ENCODE peak calls at places on chromosomes 2 and 18, in six cellular contexts. H is cardiac fibroblast; F is astrocyte; B is fibroblast of villous mesenchyme; I is BJ; W is stimulated activated CD8-positive, alpha-beta memory T cell treated with anti-CD3 and anti-CD28 coated beads, Interleukin-2, amount 100 ng/mL, for 48 hours. P is an unnamed sample.

GRCh38 chr18:31741096-31741735 is 19.5 kb downstream of the SLC25A52 start:
- DNase-seq in H (peak), F (peak), B (peak), I (no peak), W (peak), P (no peak)

GRCh38 chr2:7029291-7030059 is 112.3 kb downstream of the RNF144A start:
- DNase-seq in H (no peak), F (no peak), B (no peak), I (no peak), W (no peak), P (no peak)

GRCh38 chr2:108460345-108461037 is 11.5 kb downstream of the GCC2 start:
- DNase-seq in H (no peak), F (no peak), B (no peak), I (no peak), W (no peak), P (peak)

GRCh38 chr2:98815795-98816194 is 84.9 kb upstream of the MGAT4A start:
- DNase-seq in H (no peak), F (no peak), B (no peak), I (no peak), W (no peak), P (no peak)

GRCh38 chr2:152488075-152488474 is 153.1 kb downstream of the FMNL2 start:
- DNase-seq in H (no peak), F (no peak), B (peak), I (no peak), W (no peak), P (no peak)

GRCh38 chr18:31058897-31059296 is 16.4 kb upstream of the DSC3 start:
- DNase-seq in H (no peak), F (no peak), B (no peak), I (no peak), W (no peak), P (no peak)

GRCh38 chr2:127086800-127087737 is 19.9 kb downstream of the BIN1 start:
- DNase-seq in H (peak), F (peak), B (peak), I (no peak), W (no peak), P (peak)

GRCh38 chr18:24766376-24766775 is 305.9 kb downstream of the HRH4 start:
- DNase-seq in H (peak), F (no peak), B (no peak), I (no peak), W (no peak), P (no peak)

GRCh38 chr2:133787207-133787606 is 218.9 kb upstream of the NCKAP5 start:
- DNase-seq in H (peak), F (peak), B (no peak), I (no peak), W (no peak), P (no peak)

GRCh38 chr2:191312662-191313061 is 67.5 kb downstream of the MYO1B start:
- DNase-seq in H (no peak), F (no peak), B (no peak), I (no peak), W (no peak), P (no peak)

GRCh38 chr18:22900558-22901183 is 32.5 kb upstream of the RBBP8 start:
- DNase-seq in H (peak), F (peak), B (no peak), I (no peak), W (no peak), P (no peak)

GRCh38 chr2:207248702-207249355 is 83.1 kb upstream of the KLF7 start:
- DNase-seq in H (no peak), F (peak), B (peak), I (no peak), W (no peak), P (no peak)

GRCh38 chr18:7521226-7521856 is 45.8 kb upstream of the PTPRM start:
- DNase-seq in H (no peak), F (no peak), B (no peak), I (no peak), W (no peak), P (no peak)

GRCh38 chr2:64698668-64699444 is 45.1 kb upstream of the SERTAD2 start:
- DNase-seq in H (peak), F (peak), B (peak), I (peak), W (no peak), P (peak)

GRCh38 chr2:88669371-88670214 is 21.9 kb upstream of the RPIA start:
- DNase-seq in H (peak), F (peak), B (peak), I (no peak), W (no peak), P (peak)

GRCh38 chr2:46657042-46657504 is 177.7 kb downstream of the TMEM247 start:
- DNase-seq in H (peak), F (no peak), B (peak), I (no peak), W (no peak), P (peak)

GRCh38 chr2:190583507-190584337 is 49.2 kb upstream of the NEMP2 start:
- DNase-seq in H (no peak), F (no peak), B (no peak), I (no peak), W (no peak), P (peak)

GRCh38 chr18:69484699-69485396 is 84.2 kb downstream of the DOK6 start:
- DNase-seq in H (no peak), F (peak), B (peak), I (peak), W (no peak), P (no peak)

GRCh38 chr2:154324601-154325000 is 373.9 kb upstream of the KCNJ3 start:
- DNase-seq in H (no peak), F (no peak), B (no peak), I (no peak), W (no peak), P (no peak)

GRCh38 chr2:149363953-149364352 is 33.6 kb downstream of the LYPD6 start:
- DNase-seq in H (no peak), F (peak), B (peak), I (no peak), W (no peak), P (no peak)

GRCh38 chr2:180763249-180763989 is 217.0 kb upstream of the UBE2E3 start:
- DNase-seq in H (no peak), F (no peak), B (no peak), I (no peak), W (no peak), P (no peak)

GRCh38 chr2:113863166-113863565 is 26.7 kb upstream of the ACTR3 start:
- DNase-seq in H (no peak), F (no peak), B (no peak), I (no peak), W (no peak), P (no peak)

GRCh38 chr2:80573167-80573566 is 268.6 kb upstream of the LRRTM1 start:
- DNase-seq in H (no peak), F (no peak), B (no peak), I (no peak), W (no peak), P (no peak)

GRCh38 chr2:112614201-112614840 is 29.9 kb downstream of the CHCHD5 start:
- DNase-seq in H (no peak), F (no peak), B (peak), I (no peak), W (no peak), P (no peak)

P was measured in GM20000.